ENCODE peak calls at places on chromosomes 11 and 22, in four cellular contexts. One of them, this sample, is unnamed.

GRCh38 chr22:50626314-50626855 is 1.6 kb downstream of the ARSA start:
- DNase-seq in RCC 7860: no peak
- DNase-seq in T47D: no peak
- DNase-seq in HFFc6: no peak
- DNase-seq in this sample: no peak

GRCh38 chr11:62976109-62976508 is 8.7 kb downstream of the SLC22A6 start:
- DNase-seq in RCC 7860: no peak
- DNase-seq in T47D: no peak
- DNase-seq in HFFc6: no peak
- DNase-seq in this sample: no peak

GRCh38 chr11:121767433-121767832 is 314.7 kb upstream of the SORL1-AS1 start:
- DNase-seq in RCC 7860: no peak
- DNase-seq in T47D: no peak
- DNase-seq in HFFc6: peak
- DNase-seq in this sample: peak

GRCh38 chr22:19448076-19448607 is 631 bp upstream of the C22orf39 start:
- DNase-seq in RCC 7860: no peak
- DNase-seq in T47D: peak
- DNase-seq in HFFc6: peak
- DNase-seq in this sample: peak

GRCh38 chr22:44848296-44848741 is 95.9 kb downstream of the ARHGAP8 start:
- DNase-seq in RCC 7860: no peak
- DNase-seq in T47D: no peak
- DNase-seq in HFFc6: no peak
- DNase-seq in this sample: no peak

GRCh38 chr11:57460017-57460755 is at the start of gene RTN4RL2:
- DNase-seq in RCC 7860: peak
- DNase-seq in T47D: peak
- DNase-seq in HFFc6: no peak
- DNase-seq in this sample: no peak

GRCh38 chr22:50314455-50315288 is 7.2 kb upstream of the PLXNB2 start:
- DNase-seq in RCC 7860: no peak
- DNase-seq in T47D: no peak
- DNase-seq in HFFc6: no peak
- DNase-seq in this sample: no peak

GRCh38 chr22:41565403-41566054 is 4.7 kb downstream of the CSDC2 start:
- DNase-seq in RCC 7860: peak
- DNase-seq in T47D: no peak
- DNase-seq in HFFc6: peak
- DNase-seq in this sample: peak

GRCh38 chr11:117913736-117914397 is 15.3 kb downstream of the TMPRSS13 start:
- DNase-seq in RCC 7860: no peak
- DNase-seq in T47D: no peak
- DNase-seq in HFFc6: no peak
- DNase-seq in this sample: no peak

GRCh38 chr11:44004452-44004833 is 43.3 kb upstream of the ACCSL start:
- DNase-seq in RCC 7860: no peak
- DNase-seq in T47D: no peak
- DNase-seq in HFFc6: no peak
- DNase-seq in this sample: no peak

GRCh38 chr22:37088108-37088605 is 21.4 kb downstream of the TMPRSS6 start:
- DNase-seq in RCC 7860: no peak
- DNase-seq in T47D: no peak
- DNase-seq in HFFc6: peak
- DNase-seq in this sample: no peak

GRCh38 chr11:74686792-74687191 is 44.4 kb downstream of the CHRDL2 start:
- DNase-seq in RCC 7860: no peak
- DNase-seq in T47D: no peak
- DNase-seq in HFFc6: peak
- DNase-seq in this sample: no peak

GRCh38 chr11:91407842-91408241 is 816.8 kb upstream of the FAT3 start:
- DNase-seq in RCC 7860: no peak
- DNase-seq in T47D: no peak
- DNase-seq in HFFc6: no peak
- DNase-seq in this sample: no peak

GRCh38 chr11:95153857-95154246 is 64.2 kb downstream of the ENDOD1 start:
- DNase-seq in RCC 7860: no peak
- DNase-seq in T47D: no peak
- DNase-seq in HFFc6: no peak
- DNase-seq in this sample: no peak

GRCh38 chr22:48431536-48432315 is 1395.9 kb downstream of the BRD1 start:
- DNase-seq in RCC 7860: no peak
- DNase-seq in T47D: no peak
- DNase-seq in HFFc6: no peak
- DNase-seq in this sample: no peak

GRCh38 chr11:122853261-122853660 is 15.0 kb downstream of the CRTAM start:
- DNase-seq in RCC 7860: no peak
- DNase-seq in T47D: no peak
- DNase-seq in HFFc6: no peak
- DNase-seq in this sample: no peak

GRCh38 chr11:115078461-115079438 is 400.4 kb downstream of the NXPE2 start:
- DNase-seq in RCC 7860: no peak
- DNase-seq in T47D: no peak
- DNase-seq in HFFc6: no peak
- DNase-seq in this sample: no peak

GRCh38 chr22:38843201-38843715 is 570 bp downstream of the NPTXR start:
- DNase-seq in RCC 7860: peak
- DNase-seq in T47D: peak
- DNase-seq in HFFc6: peak
- DNase-seq in this sample: peak

GRCh38 chr11:125441648-125442410 is 54.2 kb downstream of the FEZ1 start:
- DNase-seq in RCC 7860: no peak
- DNase-seq in T47D: no peak
- DNase-seq in HFFc6: no peak
- DNase-seq in this sample: no peak

GRCh38 chr11:131457163-131457562 is 86.7 kb downstream of the NTM start:
- DNase-seq in RCC 7860: no peak
- DNase-seq in T47D: no peak
- DNase-seq in HFFc6: no peak
- DNase-seq in this sample: no peak

GRCh38 chr11:111870522-111870886 is 877 bp downstream of the ALG9 start:
- DNase-seq in RCC 7860: no peak
- DNase-seq in T47D: no peak
- DNase-seq in HFFc6: no peak
- DNase-seq in this sample: no peak

GRCh38 chr11:12888525-12889158 is 120.5 kb upstream of the RASSF10 start:
- DNase-seq in RCC 7860: peak
- DNase-seq in T47D: peak
- DNase-seq in HFFc6: peak
- DNase-seq in this sample: peak